ENCODE peak calls at places on chromosomes 5 and 9, in ten cellular contexts. S is fibroblast of lung; L is NCI-H524; F is neural crest cell; O is AG04450; Y is CD8-positive, alpha-beta memory T cell; E is HL-60; U is NCI-H774; W is SIG-M5; R is activated CD4-positive, CD25-positive, alpha-beta regulatory T cell treated with anti-CD3 and anti-CD28 coated beads, Interleukin-2, amount 50 U/mL, for 72 hours. K is an unnamed sample.

GRCh38 chr5:173707392-173707791 is 90.9 kb upstream of the BOD1 start:
- DNase-seq in S (peak), L (no peak), F (no peak), O (no peak), Y (no peak), E (no peak), U (no peak), W (no peak), R (no peak), K (no peak)

GRCh38 chr5:142248853-142249462 is 75.9 kb downstream of the SPRY4 start:
- DNase-seq in S (peak), L (peak), F (no peak), O (no peak), Y (no peak), E (no peak), U (no peak), W (no peak), R (no peak), K (no peak)

GRCh38 chr5:16687898-16688297 is 71.1 kb upstream of the RETREG1 start:
- DNase-seq in S (no peak), L (no peak), F (no peak), O (no peak), Y (no peak), E (no peak), U (no peak), W (no peak), R (no peak), K (no peak)

GRCh38 chr5:465591-466403 is 22.8 kb downstream of the EXOC3 start:
- DNase-seq in S (no peak), L (no peak), F (no peak), O (no peak), Y (no peak), E (no peak), U (no peak), W (no peak), R (peak), K (no peak)

GRCh38 chr9:115891929-115892328 is 261.7 kb upstream of the PAPPA start:
- DNase-seq in S (peak), L (no peak), F (no peak), O (peak), Y (no peak), E (no peak), U (no peak), W (no peak), R (no peak), K (no peak)

GRCh38 chr5:8770431-8770830 is 775.4 kb downstream of the SEMA5A start:
- DNase-seq in S (no peak), L (no peak), F (no peak), O (no peak), Y (no peak), E (no peak), U (no peak), W (no peak), R (no peak), K (no peak)

GRCh38 chr9:12604154-12604825 is 88.9 kb upstream of the TYRP1 start:
- DNase-seq in S (peak), L (no peak), F (no peak), O (no peak), Y (no peak), E (no peak), U (no peak), W (no peak), R (no peak), K (no peak)

GRCh38 chr5:124234022-124234899 is 512.2 kb downstream of the ZNF608 start:
- DNase-seq in S (no peak), L (no peak), F (no peak), O (no peak), Y (no peak), E (no peak), U (no peak), W (no peak), R (no peak), K (no peak)

GRCh38 chr5:16033196-16033925 is 146.2 kb downstream of the MARCHF11 start:
- DNase-seq in S (no peak), L (no peak), F (no peak), O (no peak), Y (no peak), E (no peak), U (no peak), W (no peak), R (no peak), K (no peak)

GRCh38 chr5:134125195-134126015 is 10.9 kb downstream of the TCF7 start:
- DNase-seq in S (peak), L (no peak), F (no peak), O (peak), Y (no peak), E (no peak), U (no peak), W (no peak), R (no peak), K (no peak)

GRCh38 chr5:149605998-149606721 is 24.9 kb downstream of the ARHGEF37 start:
- DNase-seq in S (peak), L (no peak), F (no peak), O (no peak), Y (no peak), E (no peak), U (no peak), W (no peak), R (no peak), K (no peak)

GRCh38 chr9:110029422-110029814 is 178.5 kb downstream of the C9orf152 start:
- DNase-seq in S (peak), L (no peak), F (no peak), O (no peak), Y (no peak), E (peak), U (no peak), W (peak), R (no peak), K (no peak)

GRCh38 chr5:103450333-103451061 is 112.1 kb downstream of the NUDT12 start:
- DNase-seq in S (peak), L (no peak), F (no peak), O (peak), Y (no peak), E (no peak), U (peak), W (no peak), R (no peak), K (no peak)

GRCh38 chr5:77066823-77067442 is 20.2 kb downstream of the ZBED3 start:
- DNase-seq in S (peak), L (no peak), F (no peak), O (peak), Y (no peak), E (no peak), U (no peak), W (no peak), R (no peak), K (no peak)

GRCh38 chr5:135559342-135559741 is 19.4 kb downstream of the CXCL14 start:
- DNase-seq in S (no peak), L (peak), F (no peak), O (no peak), Y (no peak), E (no peak), U (no peak), W (no peak), R (no peak), K (no peak)

GRCh38 chr9:124695280-124695890 is 75.7 kb downstream of the NR6A1 start:
- DNase-seq in S (no peak), L (no peak), F (no peak), O (no peak), Y (no peak), E (no peak), U (no peak), W (no peak), R (no peak), K (no peak)

GRCh38 chr9:107363511-107364182 is 80.6 kb downstream of the RAD23B start:
- DNase-seq in S (no peak), L (peak), F (peak), O (no peak), Y (no peak), E (no peak), U (no peak), W (no peak), R (no peak), K (no peak)

GRCh38 chr9:108160039-108160438 is 670.5 kb upstream of the KLF4 start:
- DNase-seq in S (no peak), L (no peak), F (no peak), O (no peak), Y (no peak), E (no peak), U (no peak), W (no peak), R (no peak), K (no peak)

GRCh38 chr9:80649001-80649420 is 1040.3 kb downstream of the TLE1 start:
- DNase-seq in S (peak), L (no peak), F (no peak), O (peak), Y (no peak), E (no peak), U (no peak), W (no peak), R (no peak), K (no peak)

GRCh38 chr9:86865957-86866356 is 81.3 kb downstream of the GAS1 start:
- DNase-seq in S (no peak), L (no peak), F (no peak), O (no peak), Y (no peak), E (no peak), U (no peak), W (no peak), R (no peak), K (no peak)

GRCh38 chr5:34774139-34774538 is 64.8 kb upstream of the TTC23L start:
- DNase-seq in S (no peak), L (no peak), F (no peak), O (no peak), Y (no peak), E (no peak), U (no peak), W (no peak), R (no peak), K (no peak)

GRCh38 chr5:42650111-42650510 is 106.5 kb upstream of the CCDC152 start:
- DNase-seq in S (no peak), L (no peak), F (no peak), O (no peak), Y (no peak), E (no peak), U (no peak), W (no peak), R (no peak), K (no peak)

GRCh38 chr5:74866653-74867162 is 521 bp upstream of the FAM169A start:
- DNase-seq in S (no peak), L (no peak), F (peak), O (no peak), Y (no peak), E (no peak), U (no peak), W (no peak), R (peak), K (no peak)

GRCh38 chr5:142548739-142549275 is 137.1 kb downstream of the FGF1 start:
- DNase-seq in S (peak), L (peak), F (peak), O (peak), Y (peak), E (peak), U (peak), W (no peak), R (no peak), K (no peak)

GRCh38 chr5:88672644-88673493 is 210.1 kb downstream of the MEF2C start:
- DNase-seq in S (no peak), L (peak), F (no peak), O (no peak), Y (no peak), E (no peak), U (no peak), W (no peak), R (no peak), K (no peak)

GRCh38 chr9:136618578-136619547 is 43.9 kb upstream of the EGFL7 start:
- DNase-seq in S (no peak), L (no peak), F (no peak), O (no peak), Y (peak), E (peak), U (no peak), W (no peak), R (no peak), K (no peak)

GRCh38 chr9:84435902-84436301 is 95.3 kb upstream of the SLC28A3 start:
- DNase-seq in S (no peak), L (no peak), F (no peak), O (no peak), Y (no peak), E (no peak), U (no peak), W (no peak), R (no peak), K (no peak)

GRCh38 chr9:136483589-136484152 is 831 bp upstream of the SEC16A start:
- DNase-seq in S (peak), L (peak), F (peak), O (peak), Y (peak), E (peak), U (peak), W (no peak), R (peak), K (peak)

GRCh38 chr9:131841765-131842318 is 102.0 kb upstream of the RAPGEF1 start:
- DNase-seq in S (no peak), L (no peak), F (no peak), O (no peak), Y (no peak), E (no peak), U (no peak), W (no peak), R (no peak), K (no peak)

GRCh38 chr9:109926321-109926959 is 146.4 kb downstream of the PALM2AKAP2 start:
- DNase-seq in S (no peak), L (no peak), F (no peak), O (no peak), Y (no peak), E (peak), U (no peak), W (no peak), R (no peak), K (no peak)

GRCh38 chr5:84274585-84275468 is 109.9 kb downstream of the EDIL3 start:
- DNase-seq in S (peak), L (no peak), F (peak), O (no peak), Y (no peak), E (no peak), U (no peak), W (no peak), R (no peak), K (no peak)

GRCh38 chr5:61306531-61307195 is 25.4 kb upstream of the ZSWIM6 start:
- DNase-seq in S (peak), L (no peak), F (no peak), O (no peak), Y (no peak), E (no peak), U (no peak), W (peak), R (no peak), K (no peak)

GRCh38 chr5:139635606-139636206 is 12.4 kb upstream of the CXXC5 start:
- DNase-seq in S (peak), L (peak), F (no peak), O (peak), Y (peak), E (peak), U (no peak), W (no peak), R (no peak), K (no peak)

GRCh38 chr9:124629600-124629999 is 122.4 kb upstream of the NR5A1 start:
- DNase-seq in S (peak), L (no peak), F (no peak), O (no peak), Y (no peak), E (no peak), U (no peak), W (no peak), R (no peak), K (no peak)

GRCh38 chr5:115377468-115378217 is 81.2 kb upstream of the CCDC112 start:
- DNase-seq in S (peak), L (no peak), F (no peak), O (peak), Y (no peak), E (no peak), U (no peak), W (no peak), R (no peak), K (no peak)

GRCh38 chr5:83095973-83096539 is 18.7 kb downstream of the XRCC4 start:
- DNase-seq in S (peak), L (no peak), F (no peak), O (peak), Y (no peak), E (no peak), U (no peak), W (no peak), R (no peak), K (no peak)

GRCh38 chr5:148261221-148261620 is 7.4 kb upstream of the SPINK13 start:
- DNase-seq in S (no peak), L (no peak), F (no peak), O (no peak), Y (no peak), E (no peak), U (no peak), W (no peak), R (no peak), K (no peak)

GRCh38 chr5:171615201-171616001 is 170.2 kb upstream of the SMIM23 start:
- DNase-seq in S (peak), L (no peak), F (no peak), O (no peak), Y (no peak), E (no peak), U (no peak), W (no peak), R (no peak), K (no peak)

GRCh38 chr5:154923441-154924430 is 14.3 kb downstream of the GEMIN5 start:
- DNase-seq in S (peak), L (no peak), F (no peak), O (no peak), Y (no peak), E (no peak), U (no peak), W (no peak), R (no peak), K (no peak)